ENCODE peak calls at places on chromosome 20, in four cellular contexts. J is choroid plexus epithelial cell, I is GM03348, H is fibroblast of pulmonary artery. Q is an unnamed sample.

GRCh38 chr20:13771853-13772453 is 12.8 kb downstream of the ESF1 start:
- DNase-seq in H (peak), J (peak), I (peak), Q (no peak)

GRCh38 chr20:44911264-44911921 is 1.5 kb downstream of the PABPC1L start:
- DNase-seq in J (peak), I (peak), H (peak), Q (peak)

GRCh38 chr20:56440346-56441007 is 27.9 kb upstream of the RTF2 start:
- DNase-seq in I (no peak), H (no peak), J (peak), Q (no peak)

GRCh38 chr20:25399038-25399430 is 8.4 kb upstream of the ABHD12 start:
- DNase-seq in I (peak), J (peak), H (peak), Q (peak)

GRCh38 chr20:48126227-48126740 is 341.0 kb upstream of the SULF2 start:
- DNase-seq in I (no peak), J (no peak), H (no peak), Q (no peak)

GRCh38 chr20:50470249-50470858 is 39.8 kb upstream of the PTPN1 start:
- DNase-seq in H (peak), J (peak), I (no peak), Q (no peak)

GRCh38 chr20:19015326-19015725 is 197.1 kb upstream of the SLC24A3 start:
- DNase-seq in H (no peak), I (no peak), J (no peak), Q (no peak)

GRCh38 chr20:23293689-23294088 is 56.9 kb upstream of the NXT1 start:
- DNase-seq in J (no peak), I (no peak), H (no peak), Q (no peak)

GRCh38 chr20:50110141-50111047 is 2.6 kb downstream of the UBE2V1 start:
- DNase-seq in H (peak), I (peak), J (peak), Q (peak)

GRCh38 chr20:38216201-38216600 is 44.3 kb downstream of the KIAA1755 start:
- DNase-seq in H (no peak), J (no peak), I (no peak), Q (no peak)

Q was measured in NCI-H226.